ENCODE peak calls at places on chromosomes 1 and 21, in five cellular contexts. X, P, O, L and C are unnamed samples.

GRCh38 chr1:15279576-15280230 is 32.7 kb downstream of the FHAD1 start:
- DNase-seq in X (no peak), P (peak; percentile 69), O (no peak), L (peak; percentile 36), C (no peak)

GRCh38 chr1:215529111-215529510 is 38.0 kb upstream of the KCTD3 start:
- DNase-seq in X (no peak), P (no peak), O (no peak), L (no peak), C (no peak)

GRCh38 chr1:178540646-178541045 is 27.7 kb downstream of the TEX35 start:
- DNase-seq in X (no peak), P (no peak), O (no peak), L (no peak), C (no peak)

GRCh38 chr1:50427818-50428779 is 4.9 kb upstream of the DMRTA2 start:
- DNase-seq in X (no peak), P (no peak), O (no peak), L (peak; percentile 56), C (no peak)

GRCh38 chr1:230333590-230334446 is 92.3 kb downstream of the PGBD5 start:
- DNase-seq in X (no peak), P (no peak), O (no peak), L (no peak), C (no peak)

GRCh38 chr1:64663654-64664053 is 81.2 kb upstream of the RAVER2 start:
- DNase-seq in X (no peak), P (peak; percentile 55), O (no peak), L (peak; percentile 42), C (peak; percentile 44)

GRCh38 chr1:115175596-115175995 is 86.3 kb upstream of the TSPAN2 start:
- DNase-seq in X (no peak), P (no peak), O (no peak), L (no peak), C (no peak)

GRCh38 chr1:172537366-172537765 is 4.4 kb downstream of the SUCO start:
- DNase-seq in X (no peak), P (no peak), O (no peak), L (no peak), C (no peak)

GRCh38 chr1:17128361-17128760 is 9.1 kb upstream of the PADI2 start:
- DNase-seq in X (peak; percentile 50), P (no peak), O (no peak), L (no peak), C (no peak)

GRCh38 chr1:26701266-26701994 is 5.6 kb downstream of the ARID1A start:
- DNase-seq in X (no peak), P (no peak), O (no peak), L (no peak), C (no peak)

GRCh38 chr1:89604414-89604735 is 28.5 kb upstream of the LRRC8C start:
- DNase-seq in X (no peak), P (no peak), O (no peak), L (no peak), C (no peak)

GRCh38 chr1:52203935-52204625 is 62.2 kb downstream of the ZFYVE9 start:
- DNase-seq in X (no peak), P (peak; percentile 27), O (no peak), L (no peak), C (no peak)

GRCh38 chr21:43659136-43660000 is at the start of the genes HSF2BP and RRP1B:
- DNase-seq in X (peak; percentile 41), P (peak; percentile 95), O (no peak), L (peak; percentile 97), C (peak; percentile 86)

GRCh38 chr1:203177471-203178039 is 1.9 kb upstream of the MYBPH start:
- DNase-seq in X (peak; percentile 8), P (no peak), O (no peak), L (no peak), C (no peak)

GRCh38 chr21:36150192-36150711 is 6.4 kb upstream of the DOP1B start:
- DNase-seq in X (no peak), P (no peak), O (peak; percentile 42), L (no peak), C (no peak)

GRCh38 chr1:2024451-2024850 is 5.3 kb downstream of the GABRD start:
- DNase-seq in X (no peak), P (no peak), O (no peak), L (no peak), C (no peak)

GRCh38 chr1:2021550-2021949 is 2.4 kb downstream of the GABRD start:
- DNase-seq in X (no peak), P (no peak), O (no peak), L (no peak), C (no peak)

GRCh38 chr1:2022063-2022770 is 3.1 kb downstream of the GABRD start:
- DNase-seq in X (no peak), P (no peak), O (no peak), L (no peak), C (no peak)

GRCh38 chr1:2024887-2025286 is 5.7 kb downstream of the GABRD start:
- DNase-seq in X (no peak), P (no peak), O (no peak), L (no peak), C (no peak)

DNA sequence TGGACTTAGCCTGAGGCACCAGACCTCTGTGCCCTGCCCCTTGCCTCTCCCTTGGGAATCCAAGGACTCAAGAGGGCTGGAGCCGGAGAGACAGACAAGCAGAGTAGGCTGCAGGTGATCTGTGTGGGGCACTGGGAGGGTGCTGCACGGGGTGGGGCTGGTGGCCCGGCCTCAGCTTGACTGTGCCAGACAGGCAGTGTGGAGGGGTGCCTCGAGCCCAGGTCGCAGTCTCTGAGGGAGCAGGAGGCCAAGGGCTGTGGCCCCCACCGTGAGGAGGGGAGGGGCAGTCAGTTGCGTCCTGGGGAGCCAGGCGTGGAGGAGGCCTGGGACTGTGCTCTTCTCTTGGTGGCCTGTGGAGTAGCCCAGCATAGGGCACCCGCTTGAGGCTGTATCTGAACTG is 4.0 kb downstream of the GABRD start:
- DNase-seq in X (no peak), P (no peak), O (no peak), L (no peak), C (no peak)
- TF ChIP-seq YY1 in X (no peak), P (no peak), O (no peak), L (no peak), C (no peak)

GRCh38 chr1:30757196-30757949 is at the start of gene LAPTM5:
- DNase-seq in X (no peak), P (no peak), O (no peak), L (no peak), C (no peak)
- TF ChIP-seq YY1 in X (no peak), P (no peak), O (no peak), L (no peak), C (no peak)

DNA sequence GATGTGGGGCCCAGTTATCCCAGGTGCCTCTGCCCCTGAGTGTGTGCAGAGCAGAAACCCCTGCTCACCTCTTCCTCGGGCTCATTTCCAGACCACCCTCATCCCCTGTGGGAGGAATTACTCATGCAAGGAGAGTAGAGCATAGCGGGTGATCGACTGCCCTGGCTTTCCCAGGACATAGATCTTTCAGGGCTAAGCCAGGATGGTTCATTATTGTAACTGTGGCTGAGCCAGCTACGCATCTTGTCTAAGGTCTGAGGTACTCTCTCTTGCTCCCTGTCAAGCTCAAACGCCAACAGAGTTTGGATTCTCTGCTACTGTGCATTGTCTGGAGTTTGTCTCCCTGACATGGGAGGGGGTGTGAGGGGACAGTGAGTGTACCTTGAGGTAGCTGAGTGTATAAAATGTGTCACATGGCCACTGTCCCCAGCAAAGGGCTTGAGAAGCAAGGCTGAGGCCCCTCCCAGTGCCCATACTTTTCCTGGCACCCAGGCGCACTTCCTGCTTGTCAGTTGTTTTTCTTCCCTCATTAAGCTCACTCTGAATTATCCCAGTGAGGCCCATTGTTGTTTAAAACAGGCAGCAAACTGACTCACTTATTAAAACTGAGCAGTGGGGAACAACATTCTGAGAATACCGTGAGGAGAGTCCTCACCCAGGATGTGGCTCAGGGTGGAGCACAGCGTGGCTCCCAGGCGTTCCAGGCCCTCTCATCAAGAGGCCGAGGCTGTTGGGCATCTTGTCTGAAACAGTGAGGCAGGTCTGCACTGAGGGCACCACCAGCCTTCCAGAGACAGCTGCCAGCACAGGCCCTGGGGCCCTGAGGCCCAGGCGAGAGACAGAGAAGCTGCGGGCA is 92.9 kb downstream of the LAMC2 start:
- DNase-seq in X (no peak), P (no peak), O (no peak), L (no peak), C (peak; percentile 60)
- TF ChIP-seq YY1 in X (no peak), P (no peak), O (no peak), L (no peak), C (no peak)

DNA sequence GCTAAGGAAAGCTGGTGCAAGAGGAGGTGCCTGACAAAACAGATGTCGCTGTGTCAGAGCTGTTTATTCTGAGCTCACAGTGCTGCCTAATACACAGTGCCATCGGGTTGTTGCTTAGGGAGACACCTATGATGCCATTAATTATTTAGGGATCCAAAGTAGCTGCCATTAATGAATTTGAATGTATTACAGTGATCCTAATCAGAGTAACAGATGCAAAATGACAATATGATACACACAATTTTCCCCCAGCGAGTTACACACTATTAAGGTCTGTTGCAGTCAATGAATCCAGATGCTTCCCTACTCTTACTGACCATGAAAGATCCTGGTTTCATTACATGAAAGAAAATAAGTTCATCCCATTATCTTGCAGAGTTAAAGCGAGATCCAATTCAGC is 91.3 kb downstream of the RWDD3 start:
- DNase-seq in X (no peak), P (no peak), O (no peak), L (peak; percentile 22), C (no peak)
- TF ChIP-seq YY1 in X (no peak), P (no peak), O (no peak), L (no peak), C (no peak)

DNA sequence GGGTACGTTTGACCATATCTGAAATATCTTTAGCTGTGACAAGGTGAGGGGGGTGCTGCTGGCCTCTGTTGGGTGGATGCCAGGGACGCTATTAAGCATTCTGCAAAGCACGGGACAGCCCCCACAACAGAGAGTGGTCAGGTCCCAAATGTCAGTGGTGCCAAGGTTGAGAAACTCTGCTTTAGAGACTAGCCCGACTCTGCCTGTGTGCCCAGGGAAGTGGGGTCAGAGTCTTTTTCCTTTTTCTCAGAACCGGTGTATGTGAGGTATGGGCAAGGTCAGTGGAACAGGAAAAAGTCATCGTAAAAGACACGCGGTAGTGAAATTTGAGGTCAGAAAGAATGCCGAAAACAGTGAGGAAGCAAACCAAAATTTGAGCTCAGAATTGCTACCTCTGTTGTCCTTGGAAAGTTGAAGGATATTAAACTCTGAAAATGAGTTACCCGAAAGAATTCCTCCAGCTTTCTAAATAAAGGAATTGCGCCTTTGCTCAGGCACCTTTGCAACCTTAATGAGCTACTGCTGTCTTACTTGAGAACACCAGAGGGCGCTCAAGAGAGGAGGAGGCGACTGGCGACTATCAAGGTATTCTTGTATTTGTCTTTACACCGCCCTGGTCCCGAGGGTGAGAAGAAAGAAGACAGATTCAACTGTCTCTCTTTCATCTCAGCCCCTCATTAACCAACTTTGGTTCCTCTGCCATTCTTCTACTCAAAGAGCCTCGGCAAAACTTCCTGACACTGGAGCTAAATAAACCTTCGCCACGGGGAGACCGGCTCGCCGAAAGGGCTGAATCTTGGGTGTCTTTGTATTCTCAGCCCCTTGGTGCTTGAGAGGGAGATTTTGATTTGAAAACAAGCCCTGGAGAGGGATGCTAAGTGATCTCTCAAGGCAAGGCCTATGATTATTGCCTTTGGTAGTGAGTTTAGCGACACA is 85.4 kb upstream of the OLIG2 start:
- DNase-seq in X (peak; percentile 40), P (peak; percentile 62), O (no peak), L (peak; percentile 28), C (peak; percentile 77)
- TF ChIP-seq YY1 in X (no peak), P (no peak), O (no peak), L (no peak), C (no peak)

GRCh38 chr1:88169939-88170338 is 514.1 kb upstream of the PKN2 start:
- DNase-seq in X (no peak), P (no peak), O (no peak), L (no peak), C (no peak)
- TF ChIP-seq YY1 in X (no peak), P (no peak), O (no peak), L (no peak), C (no peak)

GRCh38 chr1:76993036-76993435 is 125.8 kb downstream of the ST6GALNAC5 start:
- DNase-seq in X (no peak), P (no peak), O (no peak), L (no peak), C (no peak)

GRCh38 chr1:76998582-76999189 is 131.4 kb downstream of the ST6GALNAC5 start:
- DNase-seq in X (peak; percentile 67), P (no peak), O (no peak), L (no peak), C (no peak)
- TF ChIP-seq YY1 in X (no peak), P (no peak), O (no peak), L (no peak), C (no peak)